ENCODE peak calls at places on chromosomes 7 and 10, in five cellular contexts. B is tibial artery, O is HFFc6, R is lung, A is testis. S is an unnamed sample.

GRCh38 chr10:15744217-15744865 is 24.6 kb upstream of the ITGA8 start:
- DNase-seq in R (peak; percentile 34), A (peak; percentile 72), B (no peak), O (peak; percentile 45), S (peak; percentile 69)

GRCh38 chr7:142801601-142802295 is 31.0 kb downstream of the PRSS2 start:
- DNase-seq in O (no peak), R (peak; percentile 24), B (no peak), A (no peak), S (no peak)

GRCh38 chr7:64611717-64612116 is 48.8 kb upstream of the ZNF680 start:
- DNase-seq in A (no peak), O (no peak), R (no peak), B (no peak), S (no peak)

GRCh38 chr10:13945760-13946460 is 359.1 kb downstream of the PRPF18 start:
- DNase-seq in O (peak; percentile 21), R (no peak), A (no peak), B (no peak), S (no peak)

GRCh38 chr7:142797342-142797798 is 26.6 kb downstream of the PRSS2 start:
- DNase-seq in B (no peak), A (no peak), R (no peak), O (no peak), S (peak; percentile 85)

GRCh38 chr7:127911968-127912511 is 119.2 kb downstream of the LRRC4 start:
- DNase-seq in A (no peak), B (no peak), O (no peak), R (no peak), S (no peak)

GRCh38 chr7:54145716-54146115 is 396.5 kb upstream of the VSTM2A start:
- DNase-seq in O (no peak), A (no peak), R (no peak), B (no peak), S (no peak)

GRCh38 chr10:109895095-109895818 is 28.1 kb downstream of the XPNPEP1 start:
- DNase-seq in O (peak; percentile 53), A (peak; percentile 46), B (peak; percentile 92), R (no peak), S (no peak)

GRCh38 chr7:47580811-47581331 is 1.0 kb downstream of the TNS3 start:
- DNase-seq in O (no peak), B (no peak), R (no peak), A (peak; percentile 53), S (no peak)

GRCh38 chr7:88967432-88967831 is 171.9 kb upstream of the TEX47 start:
- DNase-seq in B (no peak), A (no peak), O (no peak), R (no peak), S (no peak)

GRCh38 chr7:4845740-4846142 is 16.1 kb downstream of the PAPOLB start:
- DNase-seq in B (no peak), A (peak; percentile 66), O (no peak), R (no peak), S (no peak)

GRCh38 chr10:4725917-4726606 is 99.9 kb upstream of the AKR1E2 start:
- DNase-seq in B (no peak), A (no peak), R (no peak), O (peak; percentile 78), S (no peak)

GRCh38 chr10:124005991-124006392 is 87.4 kb downstream of the CHST15 start:
- DNase-seq in R (no peak), A (no peak), O (no peak), B (no peak), S (no peak)

GRCh38 chr7:120783721-120784120 is 74.2 kb downstream of the TSPAN12 start:
- DNase-seq in B (no peak), R (no peak), O (no peak), A (no peak), S (no peak)

GRCh38 chr10:2746638-2747037 is 320.7 kb upstream of the PFKP start:
- DNase-seq in O (no peak), B (no peak), A (no peak), R (no peak), S (no peak)

GRCh38 chr7:24404315-24404714 is 120.3 kb downstream of the NPY start:
- DNase-seq in O (no peak), B (no peak), A (no peak), R (no peak), S (no peak)

GRCh38 chr7:114922151-114922651 is 307 bp downstream of the MDFIC start:
- DNase-seq in B (peak; percentile 71), R (peak; percentile 42), A (peak; percentile 18), O (no peak), S (peak; percentile 85)

GRCh38 chr7:20033621-20034200 is 183.5 kb downstream of the MACC1 start:
- DNase-seq in A (no peak), R (no peak), O (peak; percentile 80), B (no peak), S (no peak)

GRCh38 chr7:158740657-158741293 is 36.2 kb upstream of the NCAPG2 start:
- DNase-seq in R (peak; percentile 23), B (no peak), A (no peak), O (peak; percentile 72), S (peak; percentile 69)

GRCh38 chr7:128454808-128455555 is 696 bp upstream of the HILPDA start:
- DNase-seq in R (no peak), A (no peak), B (no peak), O (peak; percentile 3), S (no peak)

GRCh38 chr7:127848241-127848640 is 183.0 kb downstream of the LRRC4 start:
- DNase-seq in O (no peak), B (no peak), R (no peak), A (no peak), S (no peak)

GRCh38 chr7:23220690-23221305 is 25.8 kb upstream of the GPNMB start:
- DNase-seq in O (no peak), R (no peak), A (no peak), B (no peak), S (no peak)

GRCh38 chr7:94393251-94393758 is 1.4 kb upstream of the COL1A2 start:
- DNase-seq in A (peak; percentile 32), O (no peak), R (no peak), B (peak; percentile 76), S (no peak)

GRCh38 chr10:111392159-111392558 is 315.3 kb downstream of the ADRA2A start:
- DNase-seq in B (no peak), R (no peak), O (no peak), A (no peak), S (no peak)

GRCh38 chr10:80814147-80814652 is 276.5 kb downstream of the SH2D4B start:
- DNase-seq in O (no peak), B (no peak), R (no peak), A (no peak), S (no peak)

GRCh38 chr10:102831322-102832071 is 5.7 kb downstream of the CYP17A1 start:
- DNase-seq in B (no peak), A (no peak), O (peak; percentile 20), R (no peak), S (no peak)

GRCh38 chr7:29482056-29482455 is 81.6 kb upstream of the PRR15 start:
- DNase-seq in O (no peak), A (no peak), R (no peak), B (no peak), S (no peak)

GRCh38 chr10:52452600-52453493 is 138.8 kb downstream of the DKK1 start:
- DNase-seq in A (no peak), O (no peak), R (no peak), B (no peak), S (no peak)

GRCh38 chr7:101804642-101805401 is 12.6 kb upstream of the CUX1 start:
- DNase-seq in R (no peak), B (no peak), A (no peak), O (no peak), S (no peak)

GRCh38 chr7:155963771-155964195 is 151.5 kb upstream of the SHH start:
- DNase-seq in R (no peak), O (no peak), A (no peak), B (no peak), S (no peak)

GRCh38 chr10:32548208-32548607 is 102.3 kb downstream of the CCDC7 start:
- DNase-seq in B (no peak), A (no peak), R (no peak), O (no peak), S (no peak)

GRCh38 chr10:127855584-127855881 is 37.2 kb downstream of the CLRN3 start:
- DNase-seq in A (no peak), B (no peak), O (no peak), R (no peak), S (no peak)

GRCh38 chr7:135349746-135350145 is 116.1 kb downstream of the STRA8 start:
- DNase-seq in A (no peak), O (peak; percentile 17), R (no peak), B (no peak), S (no peak)

GRCh38 chr7:6107924-6108323 is 76.7 kb downstream of the ANKRD61 start:
- DNase-seq in B (no peak), O (no peak), A (no peak), R (no peak), S (no peak)

GRCh38 chr7:1901431-1902210 is 231.5 kb downstream of the ELFN1 start:
- DNase-seq in O (no peak), R (no peak), B (no peak), A (no peak), S (no peak)

GRCh38 chr10:79608505-79609375 is 2.0 kb upstream of the SFTPA1 start:
- DNase-seq in O (no peak), B (no peak), A (peak; percentile 30), R (no peak), S (no peak)
- TF ChIP-seq CTCF in O (peak; percentile 80), B (peak; percentile 16), A (peak; percentile 14), R (peak; percentile 39), S (peak; percentile 56)

GRCh38 chr10:84613336-84614021 is 285.1 kb downstream of the CCSER2 start:
- DNase-seq in B (no peak), O (peak; percentile 3), R (peak; percentile 59), A (peak; percentile 60), S (peak; percentile 69)
- TF ChIP-seq CTCF in B (no peak), O (peak; percentile 54), R (no peak), A (no peak), S (peak; percentile 39)

GRCh38 chr10:76311752-76312699 is 880.6 kb downstream of the LRMDA start:
- DNase-seq in B (peak; percentile 72), R (no peak), O (peak; percentile 25), A (peak; percentile 48), S (no peak)
- TF ChIP-seq CTCF in B (peak; percentile 21), R (peak; percentile 10), O (peak; percentile 72), A (no peak), S (peak; percentile 49)

GRCh38 chr7:35849158-35849831 is 48.4 kb downstream of the SEPTIN7 start:
- DNase-seq in O (no peak), A (no peak), B (no peak), R (no peak), S (no peak)
- TF ChIP-seq CTCF in O (peak; percentile 53), A (no peak), B (no peak), R (no peak), S (no peak)

DNA sequence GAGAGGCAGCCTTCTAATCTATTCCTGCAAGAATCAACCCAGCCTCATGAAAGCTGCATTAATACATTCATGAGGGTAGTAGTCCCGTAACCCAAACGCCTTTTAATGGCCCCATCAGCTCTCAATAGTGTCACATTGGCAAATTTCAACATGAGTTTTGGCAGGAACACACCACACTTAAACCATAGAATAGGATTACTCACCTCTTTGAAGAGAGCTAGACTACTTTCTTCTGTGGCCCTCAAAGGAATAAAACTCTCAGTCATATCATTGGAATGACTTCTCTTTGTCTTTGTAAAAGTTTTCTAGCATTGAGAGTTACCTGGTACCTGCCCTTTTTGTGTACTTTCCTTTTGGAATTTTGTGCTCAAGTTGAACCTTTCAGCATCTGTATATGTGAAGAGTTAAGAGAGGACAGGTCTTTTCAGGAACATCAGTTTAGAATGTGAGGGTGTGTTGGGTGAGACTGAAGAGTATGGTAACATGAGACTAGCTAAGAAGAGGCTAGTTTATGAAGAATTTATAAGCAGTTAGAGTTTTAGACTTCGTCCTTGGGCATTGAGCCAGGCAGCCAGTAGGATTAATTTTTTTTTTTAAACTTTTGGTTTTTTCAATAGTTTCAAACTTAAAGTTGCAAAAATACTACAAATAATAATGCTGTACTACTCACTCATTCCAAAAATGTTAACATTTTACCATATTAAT is 92.6 kb downstream of the MLLT10 start:
- DNase-seq in R (peak; percentile 47), O (peak; percentile 7), B (no peak), A (no peak), S (no peak)
- TF ChIP-seq CTCF in R (no peak), O (no peak), B (no peak), A (no peak), S (no peak)